ENCODE peak calls at places on chromosomes 4 and X, in eight cellular contexts. One of them, this sample, is unnamed.

GRCh38 chr4:141047228-141047884 is 85.9 kb downstream of the RNF150 start:
- DNase-seq in naive thymus-derived CD8-positive, alpha-beta T cell: no peak
- DNase-seq in NCI-H1417 treated with DMSO at 0.1 percent for 48 hours: no peak
- DNase-seq in renal cortical epithelial cell: no peak
- DNase-seq in left cardiac atrium: peak; percentile 21
- DNase-seq in neural crest cell: no peak
- DNase-seq in stimulated activated CD4-positive, alpha-beta T cell treated with anti-CD3 and anti-CD28 coated beads, TNF-alpha, amount 100 ng/mL, for 48 hours: no peak
- DNase-seq in WTC11: no peak
- DNase-seq in this sample: no peak

GRCh38 chrX:133005038-133005437 is 46.6 kb upstream of the HS6ST2 start:
- DNase-seq in naive thymus-derived CD8-positive, alpha-beta T cell: no peak
- DNase-seq in neural crest cell: peak; percentile 18
- DNase-seq in stimulated activated CD4-positive, alpha-beta T cell treated with anti-CD3 and anti-CD28 coated beads, TNF-alpha, amount 100 ng/mL, for 48 hours: no peak
- DNase-seq in renal cortical epithelial cell: no peak
- DNase-seq in NCI-H1417 treated with DMSO at 0.1 percent for 48 hours: no peak
- DNase-seq in left cardiac atrium: no peak
- DNase-seq in WTC11: no peak
- DNase-seq in this sample: peak; percentile 41

GRCh38 chrX:139267858-139268257 is 262.7 kb upstream of the F9 start:
- DNase-seq in NCI-H1417 treated with DMSO at 0.1 percent for 48 hours: no peak
- DNase-seq in neural crest cell: no peak
- DNase-seq in WTC11: no peak
- DNase-seq in naive thymus-derived CD8-positive, alpha-beta T cell: no peak
- DNase-seq in left cardiac atrium: no peak
- DNase-seq in renal cortical epithelial cell: no peak
- DNase-seq in stimulated activated CD4-positive, alpha-beta T cell treated with anti-CD3 and anti-CD28 coated beads, TNF-alpha, amount 100 ng/mL, for 48 hours: no peak
- DNase-seq in this sample: no peak

GRCh38 chr4:7206385-7206784 is 14.0 kb downstream of the SORCS2 start:
- DNase-seq in NCI-H1417 treated with DMSO at 0.1 percent for 48 hours: no peak
- DNase-seq in naive thymus-derived CD8-positive, alpha-beta T cell: no peak
- DNase-seq in stimulated activated CD4-positive, alpha-beta T cell treated with anti-CD3 and anti-CD28 coated beads, TNF-alpha, amount 100 ng/mL, for 48 hours: no peak
- DNase-seq in WTC11: no peak
- DNase-seq in renal cortical epithelial cell: peak; percentile 77
- DNase-seq in neural crest cell: no peak
- DNase-seq in left cardiac atrium: peak; percentile 67
- DNase-seq in this sample: no peak

GRCh38 chrX:150362599-150363481 is at the start of gene MAMLD1:
- DNase-seq in renal cortical epithelial cell: peak; percentile 52
- DNase-seq in stimulated activated CD4-positive, alpha-beta T cell treated with anti-CD3 and anti-CD28 coated beads, TNF-alpha, amount 100 ng/mL, for 48 hours: no peak
- DNase-seq in left cardiac atrium: peak; percentile 74
- DNase-seq in naive thymus-derived CD8-positive, alpha-beta T cell: peak; percentile 20
- DNase-seq in WTC11: peak; percentile 18
- DNase-seq in neural crest cell: peak; percentile 33
- DNase-seq in NCI-H1417 treated with DMSO at 0.1 percent for 48 hours: no peak
- DNase-seq in this sample: peak; percentile 63

GRCh38 chr4:165874799-165875371 is 1.8 kb downstream of the TLL1 start:
- DNase-seq in left cardiac atrium: peak; percentile 53
- DNase-seq in naive thymus-derived CD8-positive, alpha-beta T cell: no peak
- DNase-seq in renal cortical epithelial cell: peak; percentile 88
- DNase-seq in NCI-H1417 treated with DMSO at 0.1 percent for 48 hours: no peak
- DNase-seq in WTC11: peak; percentile 68
- DNase-seq in neural crest cell: peak; percentile 4
- DNase-seq in stimulated activated CD4-positive, alpha-beta T cell treated with anti-CD3 and anti-CD28 coated beads, TNF-alpha, amount 100 ng/mL, for 48 hours: no peak
- DNase-seq in this sample: peak; percentile 55

GRCh38 chr4:68193194-68193593 is 52.3 kb downstream of the TMPRSS11B start:
- DNase-seq in renal cortical epithelial cell: no peak
- DNase-seq in stimulated activated CD4-positive, alpha-beta T cell treated with anti-CD3 and anti-CD28 coated beads, TNF-alpha, amount 100 ng/mL, for 48 hours: no peak
- DNase-seq in naive thymus-derived CD8-positive, alpha-beta T cell: no peak
- DNase-seq in left cardiac atrium: no peak
- DNase-seq in NCI-H1417 treated with DMSO at 0.1 percent for 48 hours: no peak
- DNase-seq in neural crest cell: no peak
- DNase-seq in WTC11: no peak
- DNase-seq in this sample: no peak

GRCh38 chr4:138275946-138276621 is 33.9 kb upstream of the SLC7A11 start:
- DNase-seq in WTC11: no peak
- DNase-seq in neural crest cell: no peak
- DNase-seq in naive thymus-derived CD8-positive, alpha-beta T cell: no peak
- DNase-seq in stimulated activated CD4-positive, alpha-beta T cell treated with anti-CD3 and anti-CD28 coated beads, TNF-alpha, amount 100 ng/mL, for 48 hours: no peak
- DNase-seq in NCI-H1417 treated with DMSO at 0.1 percent for 48 hours: no peak
- DNase-seq in renal cortical epithelial cell: peak; percentile 93
- DNase-seq in left cardiac atrium: no peak
- DNase-seq in this sample: no peak

GRCh38 chr4:7854697-7855370 is 84.8 kb downstream of the AFAP1 start:
- DNase-seq in stimulated activated CD4-positive, alpha-beta T cell treated with anti-CD3 and anti-CD28 coated beads, TNF-alpha, amount 100 ng/mL, for 48 hours: peak; percentile 25
- DNase-seq in WTC11: no peak
- DNase-seq in neural crest cell: no peak
- DNase-seq in left cardiac atrium: no peak
- DNase-seq in naive thymus-derived CD8-positive, alpha-beta T cell: peak; percentile 79
- DNase-seq in NCI-H1417 treated with DMSO at 0.1 percent for 48 hours: no peak
- DNase-seq in renal cortical epithelial cell: no peak
- DNase-seq in this sample: no peak

GRCh38 chr4:75673959-75674328 is 733 bp upstream of the G3BP2 start:
- DNase-seq in neural crest cell: no peak
- DNase-seq in left cardiac atrium: no peak
- DNase-seq in renal cortical epithelial cell: no peak
- DNase-seq in NCI-H1417 treated with DMSO at 0.1 percent for 48 hours: no peak
- DNase-seq in stimulated activated CD4-positive, alpha-beta T cell treated with anti-CD3 and anti-CD28 coated beads, TNF-alpha, amount 100 ng/mL, for 48 hours: no peak
- DNase-seq in naive thymus-derived CD8-positive, alpha-beta T cell: no peak
- DNase-seq in WTC11: no peak
- DNase-seq in this sample: peak; percentile 36

GRCh38 chrX:2677764-2678163 is 13.3 kb upstream of the CD99 start:
- DNase-seq in left cardiac atrium: peak; percentile 80
- DNase-seq in WTC11: no peak
- DNase-seq in renal cortical epithelial cell: peak; percentile 97
- DNase-seq in naive thymus-derived CD8-positive, alpha-beta T cell: no peak
- DNase-seq in NCI-H1417 treated with DMSO at 0.1 percent for 48 hours: no peak
- DNase-seq in neural crest cell: no peak
- DNase-seq in stimulated activated CD4-positive, alpha-beta T cell treated with anti-CD3 and anti-CD28 coated beads, TNF-alpha, amount 100 ng/mL, for 48 hours: no peak
- DNase-seq in this sample: no peak

GRCh38 chrX:31551913-31552312 is 480.1 kb upstream of the FTHL17 start:
- DNase-seq in NCI-H1417 treated with DMSO at 0.1 percent for 48 hours: no peak
- DNase-seq in stimulated activated CD4-positive, alpha-beta T cell treated with anti-CD3 and anti-CD28 coated beads, TNF-alpha, amount 100 ng/mL, for 48 hours: no peak
- DNase-seq in naive thymus-derived CD8-positive, alpha-beta T cell: no peak
- DNase-seq in WTC11: no peak
- DNase-seq in neural crest cell: no peak
- DNase-seq in renal cortical epithelial cell: no peak
- DNase-seq in left cardiac atrium: no peak
- DNase-seq in this sample: no peak

GRCh38 chrX:20378291-20378920 is 111.7 kb upstream of the RPS6KA3 start:
- DNase-seq in NCI-H1417 treated with DMSO at 0.1 percent for 48 hours: no peak
- DNase-seq in WTC11: no peak
- DNase-seq in neural crest cell: no peak
- DNase-seq in naive thymus-derived CD8-positive, alpha-beta T cell: no peak
- DNase-seq in renal cortical epithelial cell: peak; percentile 80
- DNase-seq in left cardiac atrium: no peak
- DNase-seq in stimulated activated CD4-positive, alpha-beta T cell treated with anti-CD3 and anti-CD28 coated beads, TNF-alpha, amount 100 ng/mL, for 48 hours: no peak
- DNase-seq in this sample: no peak

GRCh38 chrX:103774070-103774642 is 2.5 kb upstream of the PLP1 start:
- DNase-seq in naive thymus-derived CD8-positive, alpha-beta T cell: no peak
- DNase-seq in neural crest cell: no peak
- DNase-seq in left cardiac atrium: no peak
- DNase-seq in WTC11: no peak
- DNase-seq in stimulated activated CD4-positive, alpha-beta T cell treated with anti-CD3 and anti-CD28 coated beads, TNF-alpha, amount 100 ng/mL, for 48 hours: no peak
- DNase-seq in renal cortical epithelial cell: peak; percentile 23
- DNase-seq in NCI-H1417 treated with DMSO at 0.1 percent for 48 hours: no peak
- DNase-seq in this sample: peak; percentile 10

GRCh38 chrX:55907968-55908607 is 190.5 kb downstream of the RRAGB start:
- DNase-seq in left cardiac atrium: peak; percentile 50
- DNase-seq in stimulated activated CD4-positive, alpha-beta T cell treated with anti-CD3 and anti-CD28 coated beads, TNF-alpha, amount 100 ng/mL, for 48 hours: peak; percentile 32
- DNase-seq in WTC11: peak; percentile 73
- DNase-seq in renal cortical epithelial cell: peak; percentile 27
- DNase-seq in NCI-H1417 treated with DMSO at 0.1 percent for 48 hours: no peak
- DNase-seq in naive thymus-derived CD8-positive, alpha-beta T cell: peak; percentile 8
- DNase-seq in neural crest cell: peak; percentile 42
- DNase-seq in this sample: peak; percentile 14

GRCh38 chrX:3166670-3167455 is 125.6 kb downstream of the ARSF start:
- DNase-seq in left cardiac atrium: no peak
- DNase-seq in naive thymus-derived CD8-positive, alpha-beta T cell: no peak
- DNase-seq in renal cortical epithelial cell: no peak
- DNase-seq in stimulated activated CD4-positive, alpha-beta T cell treated with anti-CD3 and anti-CD28 coated beads, TNF-alpha, amount 100 ng/mL, for 48 hours: no peak
- DNase-seq in neural crest cell: no peak
- DNase-seq in NCI-H1417 treated with DMSO at 0.1 percent for 48 hours: no peak
- DNase-seq in WTC11: no peak
- DNase-seq in this sample: no peak

GRCh38 chr4:142044271-142044670 is 407.9 kb downstream of the IL15 start:
- DNase-seq in neural crest cell: no peak
- DNase-seq in WTC11: no peak
- DNase-seq in renal cortical epithelial cell: no peak
- DNase-seq in NCI-H1417 treated with DMSO at 0.1 percent for 48 hours: no peak
- DNase-seq in naive thymus-derived CD8-positive, alpha-beta T cell: no peak
- DNase-seq in stimulated activated CD4-positive, alpha-beta T cell treated with anti-CD3 and anti-CD28 coated beads, TNF-alpha, amount 100 ng/mL, for 48 hours: no peak
- DNase-seq in left cardiac atrium: no peak
- DNase-seq in this sample: no peak

GRCh38 chr4:180380733-180381132 is 1862.5 kb upstream of the TENM3 start:
- DNase-seq in left cardiac atrium: no peak
- DNase-seq in renal cortical epithelial cell: peak; percentile 60
- DNase-seq in WTC11: no peak
- DNase-seq in NCI-H1417 treated with DMSO at 0.1 percent for 48 hours: no peak
- DNase-seq in stimulated activated CD4-positive, alpha-beta T cell treated with anti-CD3 and anti-CD28 coated beads, TNF-alpha, amount 100 ng/mL, for 48 hours: no peak
- DNase-seq in neural crest cell: no peak
- DNase-seq in naive thymus-derived CD8-positive, alpha-beta T cell: no peak
- DNase-seq in this sample: no peak

GRCh38 chr4:71307729-71308128 is 31.1 kb upstream of the SLC4A4 start:
- DNase-seq in left cardiac atrium: no peak
- DNase-seq in neural crest cell: no peak
- DNase-seq in NCI-H1417 treated with DMSO at 0.1 percent for 48 hours: no peak
- DNase-seq in WTC11: no peak
- DNase-seq in renal cortical epithelial cell: no peak
- DNase-seq in stimulated activated CD4-positive, alpha-beta T cell treated with anti-CD3 and anti-CD28 coated beads, TNF-alpha, amount 100 ng/mL, for 48 hours: no peak
- DNase-seq in naive thymus-derived CD8-positive, alpha-beta T cell: no peak
- DNase-seq in this sample: no peak

GRCh38 chr4:163072222-163072621 is 94.5 kb downstream of the NAF1 start:
- DNase-seq in left cardiac atrium: no peak
- DNase-seq in naive thymus-derived CD8-positive, alpha-beta T cell: no peak
- DNase-seq in WTC11: no peak
- DNase-seq in NCI-H1417 treated with DMSO at 0.1 percent for 48 hours: no peak
- DNase-seq in renal cortical epithelial cell: no peak
- DNase-seq in neural crest cell: no peak
- DNase-seq in stimulated activated CD4-positive, alpha-beta T cell treated with anti-CD3 and anti-CD28 coated beads, TNF-alpha, amount 100 ng/mL, for 48 hours: no peak
- DNase-seq in this sample: no peak

GRCh38 chr4:162984621-162985020 is 182.1 kb downstream of the NAF1 start:
- DNase-seq in neural crest cell: no peak
- DNase-seq in stimulated activated CD4-positive, alpha-beta T cell treated with anti-CD3 and anti-CD28 coated beads, TNF-alpha, amount 100 ng/mL, for 48 hours: no peak
- DNase-seq in naive thymus-derived CD8-positive, alpha-beta T cell: no peak
- DNase-seq in left cardiac atrium: no peak
- DNase-seq in WTC11: no peak
- DNase-seq in renal cortical epithelial cell: no peak
- DNase-seq in NCI-H1417 treated with DMSO at 0.1 percent for 48 hours: no peak
- DNase-seq in this sample: no peak

GRCh38 chrX:119516157-119516702 is 48.0 kb downstream of the SLC25A5 start:
- DNase-seq in WTC11: peak; percentile 13
- DNase-seq in stimulated activated CD4-positive, alpha-beta T cell treated with anti-CD3 and anti-CD28 coated beads, TNF-alpha, amount 100 ng/mL, for 48 hours: peak; percentile 7
- DNase-seq in neural crest cell: peak; percentile 20
- DNase-seq in renal cortical epithelial cell: peak; percentile 49
- DNase-seq in naive thymus-derived CD8-positive, alpha-beta T cell: peak; percentile 37
- DNase-seq in NCI-H1417 treated with DMSO at 0.1 percent for 48 hours: no peak
- DNase-seq in left cardiac atrium: no peak
- DNase-seq in this sample: peak; percentile 75

GRCh38 chr4:120858776-120859175 is 63.8 kb downstream of the PRDM5 start:
- DNase-seq in stimulated activated CD4-positive, alpha-beta T cell treated with anti-CD3 and anti-CD28 coated beads, TNF-alpha, amount 100 ng/mL, for 48 hours: no peak
- DNase-seq in NCI-H1417 treated with DMSO at 0.1 percent for 48 hours: no peak
- DNase-seq in naive thymus-derived CD8-positive, alpha-beta T cell: no peak
- DNase-seq in renal cortical epithelial cell: no peak
- DNase-seq in WTC11: no peak
- DNase-seq in left cardiac atrium: no peak
- DNase-seq in neural crest cell: no peak
- DNase-seq in this sample: no peak

GRCh38 chrX:8364369-8365141 is 100.1 kb upstream of the VCX3B start:
- DNase-seq in NCI-H1417 treated with DMSO at 0.1 percent for 48 hours: no peak
- DNase-seq in left cardiac atrium: peak; percentile 28
- DNase-seq in naive thymus-derived CD8-positive, alpha-beta T cell: no peak
- DNase-seq in renal cortical epithelial cell: no peak
- DNase-seq in neural crest cell: peak; percentile 31
- DNase-seq in WTC11: peak; percentile 60
- DNase-seq in stimulated activated CD4-positive, alpha-beta T cell treated with anti-CD3 and anti-CD28 coated beads, TNF-alpha, amount 100 ng/mL, for 48 hours: no peak
- DNase-seq in this sample: peak; percentile 7

GRCh38 chr4:94721310-94721709 is 36.4 kb upstream of the BMPR1B start:
- DNase-seq in naive thymus-derived CD8-positive, alpha-beta T cell: no peak
- DNase-seq in renal cortical epithelial cell: no peak
- DNase-seq in NCI-H1417 treated with DMSO at 0.1 percent for 48 hours: no peak
- DNase-seq in stimulated activated CD4-positive, alpha-beta T cell treated with anti-CD3 and anti-CD28 coated beads, TNF-alpha, amount 100 ng/mL, for 48 hours: no peak
- DNase-seq in WTC11: no peak
- DNase-seq in neural crest cell: no peak
- DNase-seq in left cardiac atrium: no peak
- DNase-seq in this sample: no peak

GRCh38 chr4:75494563-75494962 is 19.6 kb downstream of the RCHY1 start:
- DNase-seq in NCI-H1417 treated with DMSO at 0.1 percent for 48 hours: no peak
- DNase-seq in renal cortical epithelial cell: peak; percentile 73
- DNase-seq in left cardiac atrium: no peak
- DNase-seq in naive thymus-derived CD8-positive, alpha-beta T cell: no peak
- DNase-seq in stimulated activated CD4-positive, alpha-beta T cell treated with anti-CD3 and anti-CD28 coated beads, TNF-alpha, amount 100 ng/mL, for 48 hours: no peak
- DNase-seq in neural crest cell: no peak
- DNase-seq in WTC11: no peak
- DNase-seq in this sample: no peak

GRCh38 chr4:9904976-9905587 is 116.2 kb downstream of the SLC2A9 start:
- DNase-seq in naive thymus-derived CD8-positive, alpha-beta T cell: no peak
- DNase-seq in neural crest cell: no peak
- DNase-seq in renal cortical epithelial cell: peak; percentile 62
- DNase-seq in WTC11: no peak
- DNase-seq in stimulated activated CD4-positive, alpha-beta T cell treated with anti-CD3 and anti-CD28 coated beads, TNF-alpha, amount 100 ng/mL, for 48 hours: peak; percentile 4
- DNase-seq in left cardiac atrium: no peak
- DNase-seq in NCI-H1417 treated with DMSO at 0.1 percent for 48 hours: no peak
- DNase-seq in this sample: no peak

GRCh38 chrX:9682456-9682855 is 83.2 kb downstream of the GPR143 start:
- DNase-seq in left cardiac atrium: no peak
- DNase-seq in NCI-H1417 treated with DMSO at 0.1 percent for 48 hours: no peak
- DNase-seq in naive thymus-derived CD8-positive, alpha-beta T cell: no peak
- DNase-seq in WTC11: no peak
- DNase-seq in renal cortical epithelial cell: no peak
- DNase-seq in neural crest cell: no peak
- DNase-seq in stimulated activated CD4-positive, alpha-beta T cell treated with anti-CD3 and anti-CD28 coated beads, TNF-alpha, amount 100 ng/mL, for 48 hours: no peak
- DNase-seq in this sample: no peak

GRCh38 chr4:17030543-17030942 is 132.1 kb upstream of the LDB2 start:
- DNase-seq in renal cortical epithelial cell: peak; percentile 96
- DNase-seq in NCI-H1417 treated with DMSO at 0.1 percent for 48 hours: no peak
- DNase-seq in WTC11: no peak
- DNase-seq in neural crest cell: no peak
- DNase-seq in stimulated activated CD4-positive, alpha-beta T cell treated with anti-CD3 and anti-CD28 coated beads, TNF-alpha, amount 100 ng/mL, for 48 hours: no peak
- DNase-seq in naive thymus-derived CD8-positive, alpha-beta T cell: no peak
- DNase-seq in left cardiac atrium: no peak
- DNase-seq in this sample: no peak

GRCh38 chr4:139745111-139745639 is 79.6 kb downstream of the MGST2 start:
- DNase-seq in left cardiac atrium: no peak
- DNase-seq in NCI-H1417 treated with DMSO at 0.1 percent for 48 hours: no peak
- DNase-seq in naive thymus-derived CD8-positive, alpha-beta T cell: no peak
- DNase-seq in renal cortical epithelial cell: no peak
- DNase-seq in WTC11: no peak
- DNase-seq in stimulated activated CD4-positive, alpha-beta T cell treated with anti-CD3 and anti-CD28 coated beads, TNF-alpha, amount 100 ng/mL, for 48 hours: no peak
- DNase-seq in neural crest cell: no peak
- DNase-seq in this sample: no peak

This sample was measured in HAP-1.